ENCODE peak calls at places on chromosome 9, in five cellular contexts. W is heart right ventricle, Z is mammary epithelial cell, I is spleen, M is tibial nerve. Y is an unnamed sample. For H3K4me1, the result is how much of the 10 kb centered on the place peaks cover.

GRCh38 chr9:13014484-13014883 is 239.7 kb downstream of the LURAP1L start:
- DNase-seq in M (no peak), W (no peak), Z (no peak), I (no peak), Y (no peak)

GRCh38 chr9:6467006-6467625 is 54.1 kb downstream of the UHRF2 start:
- DNase-seq in W (no peak), I (no peak), M (no peak), Z (peak), Y (peak)

GRCh38 chr9:137760426-137760825 is 117.2 kb upstream of the CACNA1B start:
- DNase-seq in M (no peak), I (peak), Z (no peak), W (no peak), Y (no peak)

GRCh38 chr9:81759680-81760215 is 70.4 kb upstream of the TLE1 start:
- DNase-seq in Z (peak), I (no peak), W (no peak), M (no peak), Y (peak)

GRCh38 chr9:19127881-19128719 is 808 bp upstream of the PLIN2 start:
- DNase-seq in Z (no peak), I (peak), M (peak), W (peak), Y (peak)

GRCh38 chr9:136693490-136694162 is 6.4 kb upstream of the AGPAT2 start:
- DNase-seq in M (no peak), Z (peak), I (no peak), W (no peak), Y (peak)

GRCh38 chr9:95772320-95773060 is 103.0 kb upstream of the ERCC6L2 start:
- DNase-seq in Z (no peak), M (peak), I (no peak), W (peak), Y (no peak)

GRCh38 chr9:97518909-97519307 is 17.4 kb downstream of the TMOD1 start:
- DNase-seq in W (no peak), M (peak), I (no peak), Z (no peak), Y (no peak)

GRCh38 chr9:89428901-89429890 is 68.7 kb downstream of the SEMA4D start:
- DNase-seq in W (no peak), M (no peak), Z (no peak), I (no peak), Y (no peak)

GRCh38 chr9:111102793-111103474 is 64.7 kb upstream of the LPAR1 start:
- DNase-seq in Z (no peak), M (no peak), W (no peak), I (no peak), Y (no peak)

GRCh38 chr9:137380606-137381005 is 42.4 kb downstream of the EXD3 start:
- DNase-seq in W (no peak), M (no peak), Z (no peak), I (peak), Y (no peak)

GRCh38 chr9:123697686-123698085 is 232.2 kb downstream of the DENND1A start:
- DNase-seq in I (no peak), W (no peak), M (no peak), Z (no peak), Y (no peak)
- H3K27ac ChIP-seq in I (no peak), W (no peak), M (no peak), Z (no peak), Y (no peak)

DNA sequence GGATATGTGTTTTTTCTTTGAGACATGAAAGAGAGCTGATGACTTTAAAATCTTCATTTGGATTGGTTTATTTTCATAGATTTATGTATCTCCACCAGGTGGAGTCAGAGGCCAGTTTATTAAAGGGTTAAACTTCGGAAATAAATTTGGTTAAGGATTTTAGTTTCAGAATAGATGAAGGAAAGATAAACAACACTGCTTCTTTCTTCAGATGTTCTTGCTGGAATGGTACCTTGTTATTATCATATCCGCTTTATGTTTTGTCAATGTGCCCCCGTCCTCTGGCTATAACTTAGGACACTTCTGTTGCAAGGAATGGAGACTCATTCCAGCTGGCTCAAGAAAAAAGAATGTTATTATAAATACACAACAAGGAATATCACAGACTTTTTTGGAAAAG is 81.2 kb downstream of the ALDH1A1 start:
- DNase-seq in M (no peak), I (no peak), W (no peak), Z (peak), Y (no peak)
- H3K4me1 ChIP-seq in M (under half), I (under half), W (under half), Z (under half), Y (under half)

DNA sequence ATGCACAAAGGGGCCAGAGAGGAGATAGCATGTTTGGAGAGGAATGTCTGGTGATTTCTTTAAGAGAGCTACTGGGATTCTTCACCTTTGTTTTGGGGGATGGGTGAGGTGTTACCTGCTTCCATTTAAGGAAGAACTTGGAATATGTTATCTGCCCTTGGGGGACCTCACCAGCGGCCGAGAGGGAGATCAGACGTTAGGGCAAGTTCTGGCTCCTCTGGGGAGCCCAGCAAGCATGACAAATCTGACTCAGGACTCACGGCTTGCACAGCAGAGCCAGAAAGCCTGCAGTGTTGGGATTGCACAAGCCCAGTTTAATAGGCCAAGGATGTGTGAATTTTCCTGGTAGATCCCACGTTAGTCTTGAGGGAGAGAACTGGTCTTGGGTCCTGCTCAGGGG is 40.3 kb downstream of the SLC28A3 start:
- DNase-seq in W (no peak), M (no peak), Z (peak), I (no peak), Y (peak)
- H3K27ac ChIP-seq in W (no peak), M (no peak), Z (peak), I (no peak), Y (no peak)

DNA sequence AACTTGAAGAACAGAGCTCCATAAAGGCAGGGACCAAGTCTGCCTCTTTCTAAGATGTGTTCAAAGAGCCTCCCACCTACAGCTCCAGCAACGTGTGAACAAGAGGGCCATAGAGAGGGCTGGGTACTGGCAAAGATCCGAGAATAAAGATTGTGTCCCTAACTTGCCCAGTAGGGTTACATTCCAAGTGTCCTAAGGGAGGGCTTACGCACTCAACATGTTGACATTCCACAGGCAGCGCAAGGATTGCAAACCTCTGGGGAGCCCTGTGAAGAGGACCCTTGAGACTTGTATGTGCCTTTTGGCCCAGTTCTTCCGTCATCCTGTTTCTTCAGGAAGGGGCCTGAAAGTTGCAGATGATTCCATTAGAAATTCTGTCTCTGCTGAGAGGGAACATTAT is 48.2 kb upstream of the ENTREP1 start:
- DNase-seq in Z (no peak), W (no peak), M (no peak), I (no peak), Y (no peak)
- H3K4me1 ChIP-seq in Z (under half), W (under half), M (under half), I (under half), Y (under half)

DNA sequence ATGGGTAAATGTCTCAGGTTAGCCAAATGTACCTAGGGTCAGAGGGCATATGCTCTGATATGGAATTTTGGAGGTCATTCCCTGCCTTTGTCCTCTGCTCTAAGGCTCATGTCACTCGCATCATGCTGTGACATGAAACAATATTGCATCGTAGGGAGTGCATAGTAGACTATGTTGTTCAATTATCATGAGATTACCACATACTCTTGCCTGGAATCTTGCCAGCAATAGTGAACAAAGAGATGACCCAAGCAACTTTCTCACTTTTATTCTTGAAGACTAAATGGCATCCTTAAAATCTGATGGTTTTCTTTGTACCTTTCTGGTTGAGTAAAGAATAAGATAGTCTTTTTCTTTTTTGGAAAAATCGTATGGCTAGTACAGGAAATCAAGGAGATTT is 27.7 kb downstream of the ZNF462 start:
- DNase-seq in W (no peak), I (no peak), Z (no peak), M (no peak), Y (no peak)
- H3K27ac ChIP-seq in W (no peak), I (no peak), Z (no peak), M (no peak), Y (no peak)

GRCh38 chr9:134204991-134205578 is 40.7 kb upstream of the RNU6ATAC start:
- DNase-seq in M (no peak), W (peak), Z (no peak), I (peak), Y (no peak)
- H3K4me1 ChIP-seq in M (under half), W (under half), Z (under half), I (under half), Y (under half)

GRCh38 chr9:121494192-121494591 is 5.5 kb downstream of the GGTA1 start:
- DNase-seq in I (no peak), W (no peak), Z (no peak), M (no peak), Y (no peak)
- H3K27ac ChIP-seq in I (peak), W (no peak), Z (no peak), M (no peak), Y (no peak)

Y was measured in foreskin keratinocyte.